ENCODE peak calls at places on chromosomes 1 and 21, in six cellular contexts. V is AG04450, Y is body of pancreas, X is right atrium auricular region, Q is left ventricle myocardium inferior, H is cardiac muscle cell. R is an unnamed sample.

GRCh38 chr1:173122958-173123852 is 72.5 kb upstream of the TNFSF18 start:
- DNase-seq in H (peak; percentile 18), Q (peak; percentile 64), V (peak; percentile 86), Y (peak; percentile 44), X (peak; percentile 81), R (peak; percentile 83)

GRCh38 chr1:151680812-151681211 is 35.8 kb downstream of the CELF3 start:
- DNase-seq in Q (no peak), V (peak; percentile 66), H (no peak), X (no peak), Y (no peak), R (peak; percentile 91)

GRCh38 chr1:23980725-23981063 is 567 bp upstream of the SRSF10 start:
- DNase-seq in V (no peak), X (no peak), H (no peak), Q (no peak), Y (no peak), R (peak; percentile 84)

GRCh38 chr1:179263121-179263520 is 30.5 kb upstream of the SOAT1 start:
- DNase-seq in H (no peak), Y (no peak), V (no peak), X (no peak), Q (no peak), R (no peak)

GRCh38 chr1:26986658-26987057 is 6.8 kb upstream of the TRNP1 start:
- DNase-seq in H (no peak), V (no peak), Q (no peak), X (no peak), Y (peak; percentile 60), R (no peak)

GRCh38 chr1:188706742-188707141 is 1770.9 kb downstream of the BRINP3 start:
- DNase-seq in V (peak; percentile 8), Y (no peak), X (no peak), H (no peak), Q (no peak), R (peak; percentile 90)

GRCh38 chr1:162422662-162423375 is 10.9 kb upstream of the SH2D1B start:
- DNase-seq in Y (no peak), V (no peak), H (no peak), Q (no peak), X (no peak), R (no peak)

GRCh38 chr1:226980565-226981385 is 40.7 kb downstream of the COQ8A start:
- DNase-seq in Y (peak; percentile 65), H (no peak), V (no peak), Q (peak; percentile 75), X (no peak), R (no peak)

GRCh38 chr1:219296430-219296850 is 122.8 kb downstream of the LYPLAL1 start:
- DNase-seq in X (no peak), V (no peak), H (no peak), Y (no peak), Q (no peak), R (no peak)

GRCh38 chr1:151340870-151341754 is 5.9 kb downstream of the RFX5 start:
- DNase-seq in V (peak; percentile 72), X (no peak), Q (no peak), H (peak; percentile 88), Y (peak; percentile 60), R (peak; percentile 60)

GRCh38 chr1:222019029-222019428 is 277.1 kb upstream of the DUSP10 start:
- DNase-seq in Y (peak; percentile 68), X (no peak), Q (no peak), V (no peak), H (no peak), R (no peak)

GRCh38 chr1:209900734-209901133 is 37.3 kb upstream of the SYT14 start:
- DNase-seq in V (no peak), H (no peak), X (no peak), Y (no peak), Q (no peak), R (peak; percentile 71)

GRCh38 chr21:46158666-46159300 is 3.4 kb upstream of the FTCD start:
- DNase-seq in Y (no peak), X (no peak), Q (no peak), V (no peak), H (no peak), R (no peak)

GRCh38 chr1:164760585-164760968 is 201.6 kb downstream of the PBX1 start:
- DNase-seq in Y (no peak), Q (no peak), V (no peak), H (no peak), X (no peak), R (no peak)

GRCh38 chr1:161180643-161181042 is 3.3 kb upstream of the B4GALT3 start:
- DNase-seq in H (no peak), V (no peak), X (no peak), Y (no peak), Q (no peak), R (no peak)

GRCh38 chr1:214439352-214440119 is 111.9 kb downstream of the PTPN14 start:
- DNase-seq in Q (no peak), H (no peak), X (no peak), V (peak; percentile 76), Y (peak; percentile 88), R (peak; percentile 92)

GRCh38 chr1:208807446-208808117 is 563.4 kb upstream of the PLXNA2 start:
- DNase-seq in H (no peak), V (no peak), Q (no peak), Y (no peak), X (no peak), R (peak; percentile 88)

GRCh38 chr1:30730351-30731108 is 7.1 kb upstream of the MATN1 start:
- DNase-seq in Q (no peak), V (no peak), X (no peak), Y (no peak), H (no peak), R (no peak)

GRCh38 chr1:31532114-31532644 is 44.1 kb upstream of the TINAGL1 start:
- DNase-seq in Q (no peak), Y (no peak), H (no peak), X (no peak), V (no peak), R (no peak)

GRCh38 chr1:57431400-57431799 is 7.5 kb upstream of the DAB1 start:
- DNase-seq in X (no peak), Q (no peak), Y (no peak), H (peak; percentile 58), V (no peak), R (no peak)

GRCh38 chr1:48829446-48829845 is 52.8 kb upstream of the BEND5 start:
- DNase-seq in H (no peak), Q (no peak), V (no peak), X (no peak), Y (no peak), R (no peak)

GRCh38 chr1:77605246-77606026 is 77.0 kb downstream of the ZZZ3 start:
- DNase-seq in X (no peak), Y (peak; percentile 45), H (no peak), Q (peak; percentile 62), V (peak; percentile 6), R (no peak)

GRCh38 chr1:230157409-230158390 is 90.7 kb downstream of the GALNT2 start:
- DNase-seq in Q (no peak), Y (peak; percentile 8), V (no peak), H (no peak), X (no peak), R (no peak)

GRCh38 chr1:218211241-218211640 is 73.9 kb upstream of the RRP15 start:
- DNase-seq in Y (no peak), V (no peak), Q (no peak), X (no peak), H (no peak), R (no peak)

GRCh38 chr1:199978408-199978940 is 49.0 kb upstream of the NR5A2 start:
- DNase-seq in Y (peak; percentile 57), H (no peak), X (no peak), V (no peak), Q (peak; percentile 18), R (no peak)

GRCh38 chr1:31431351-31431750 is 18.3 kb downstream of the SERINC2 start:
- DNase-seq in H (no peak), Y (peak; percentile 86), Q (peak; percentile 54), V (no peak), X (no peak), R (no peak)

GRCh38 chr1:184854456-184855180 is 100.0 kb upstream of the EDEM3 start:
- DNase-seq in X (no peak), V (peak; percentile 30), H (no peak), Y (no peak), Q (no peak), R (no peak)

GRCh38 chr1:46445773-46446256 is 43.8 kb upstream of the DMBX1 start:
- DNase-seq in V (no peak), Q (no peak), Y (no peak), H (no peak), X (no peak), R (no peak)
- TF ChIP-seq CTCF in V (no peak), Q (no peak), Y (no peak), H (peak; percentile 20), X (no peak), R (no peak)

GRCh38 chr1:43292679-43293078 is 7.3 kb upstream of the C1orf210 start:
- DNase-seq in Y (no peak), Q (no peak), H (no peak), X (no peak), V (no peak), R (no peak)

GRCh38 chr1:43294761-43295160 is 6.0 kb upstream of the TIE1 start:
- DNase-seq in Y (no peak), X (no peak), Q (no peak), V (no peak), H (no peak), R (no peak)

GRCh38 chr1:43292151-43292550 is 6.8 kb upstream of the C1orf210 start:
- DNase-seq in X (no peak), Q (no peak), V (no peak), Y (no peak), H (no peak), R (no peak)

GRCh38 chr1:43293171-43293570 is 7.6 kb upstream of the TIE1 start:
- DNase-seq in X (no peak), Y (no peak), H (no peak), Q (no peak), V (no peak), R (no peak)

GRCh38 chr1:43293896-43294760 is 6.7 kb upstream of the TIE1 start:
- DNase-seq in X (no peak), V (no peak), H (no peak), Y (no peak), Q (no peak), R (peak; percentile 29)
- H3K27ac ChIP-seq in X (peak overlapping the region; percentile 65), V (no peak overlapping the region), H (no peak overlapping the region), Y (peak overlapping the region; percentile 71), Q (peak overlapping the region; percentile 84), R (peak overlapping the region; percentile 7)

GRCh38 chr1:111990878-111991760 is 1.7 kb upstream of the KCND3 start:
- DNase-seq in X (peak; percentile 78), Q (peak; percentile 73), V (no peak), H (peak; percentile 69), Y (peak; percentile 86), R (peak; percentile 75)
- TF ChIP-seq CTCF in X (peak; percentile 23), Q (peak; percentile 53), V (no peak), H (peak; percentile 42), Y (peak; percentile 30), R (peak; percentile 64)

GRCh38 chr1:42950146-42950480 is 8.6 kb downstream of the SLC2A1 start:
- DNase-seq in Y (no peak), Q (no peak), V (no peak), H (no peak), X (no peak), R (no peak)

GRCh38 chr1:42946120-42947009 is 12.3 kb downstream of the SLC2A1 start:
- DNase-seq in X (no peak), Y (no peak), V (no peak), H (no peak), Q (no peak), R (no peak)

GRCh38 chr1:42947137-42947536 is 11.5 kb downstream of the SLC2A1 start:
- DNase-seq in Q (no peak), V (no peak), H (no peak), X (no peak), Y (no peak), R (no peak)

GRCh38 chr1:42949312-42950145 is 9.1 kb downstream of the SLC2A1 start:
- DNase-seq in X (no peak), H (peak; percentile 39), Y (no peak), Q (no peak), V (no peak), R (no peak)

GRCh38 chr1:42947965-42948732 is 10.5 kb downstream of the SLC2A1 start:
- DNase-seq in Q (no peak), V (no peak), X (no peak), Y (no peak), H (no peak), R (no peak)
- H3K27ac ChIP-seq in Q (peak overlapping the region; percentile 86), V (peak overlapping the region; percentile 31), X (no peak overlapping the region), Y (no peak overlapping the region), H (peak overlapping the region; percentile 21), R (peak overlapping the region; percentile 97)